ENCODE peak calls at places on chromosomes 4 and X, in four cellular contexts. One of them, this sample, is unnamed. For H3K4me1, the result is how much of the 10 kb centered on the place peaks cover.

GRCh38 chr4:47373174-47373573 is 90.3 kb downstream of the COMMD8 start:
- DNase-seq in A549: no peak
- DNase-seq in left lung: no peak
- DNase-seq in H9: no peak
- DNase-seq in this sample: no peak

GRCh38 chr4:145061325-145061920 is 36.6 kb downstream of the ANAPC10 start:
- DNase-seq in A549: no peak
- DNase-seq in left lung: no peak
- DNase-seq in H9: no peak
- DNase-seq in this sample: no peak

GRCh38 chr4:70722199-70722791 is 531 bp downstream of the RUFY3 start:
- DNase-seq in A549: no peak
- DNase-seq in left lung: no peak
- DNase-seq in H9: no peak
- DNase-seq in this sample: no peak

GRCh38 chrX:120251471-120252011 is 929 bp downstream of the ZBTB33 start:
- DNase-seq in A549: peak
- DNase-seq in left lung: no peak
- DNase-seq in H9: no peak
- DNase-seq in this sample: no peak

GRCh38 chr4:112109455-112110425 is 35.5 kb upstream of the FAM241A start:
- DNase-seq in A549: no peak
- DNase-seq in left lung: no peak
- DNase-seq in H9: no peak
- DNase-seq in this sample: no peak

GRCh38 chr4:80257851-80258250 is 8.6 kb upstream of the FGF5 start:
- DNase-seq in A549: no peak
- DNase-seq in left lung: no peak
- DNase-seq in H9: no peak
- DNase-seq in this sample: no peak

GRCh38 chr4:68748181-68748981 is 67.4 kb upstream of the UGT2B10 start:
- DNase-seq in A549: no peak
- DNase-seq in left lung: no peak
- DNase-seq in H9: no peak
- DNase-seq in this sample: no peak

GRCh38 chr4:548976-549375 is 27.1 kb downstream of the TMEM271 start:
- DNase-seq in A549: no peak
- DNase-seq in left lung: no peak
- DNase-seq in H9: no peak
- DNase-seq in this sample: no peak

GRCh38 chr4:83561381-83561780 is 25.5 kb downstream of the GPAT3 start:
- DNase-seq in A549: peak
- DNase-seq in left lung: no peak
- DNase-seq in H9: no peak
- DNase-seq in this sample: no peak

GRCh38 chr4:142345909-142346308 is 500.2 kb downstream of the INPP4B start:
- DNase-seq in A549: no peak
- DNase-seq in left lung: no peak
- DNase-seq in H9: no peak
- DNase-seq in this sample: no peak

GRCh38 chr4:128846063-128846462 is 36.6 kb downstream of the JADE1 start:
- DNase-seq in A549: no peak
- DNase-seq in left lung: no peak
- DNase-seq in H9: no peak
- DNase-seq in this sample: no peak

GRCh38 chrX:43822015-43822414 is 60.2 kb downstream of the MAOB start:
- DNase-seq in A549: no peak
- DNase-seq in left lung: no peak
- DNase-seq in H9: no peak
- DNase-seq in this sample: no peak

GRCh38 chr4:159052315-159052714 is 50.6 kb upstream of the RAPGEF2 start:
- DNase-seq in A549: no peak
- DNase-seq in left lung: no peak
- DNase-seq in H9: no peak
- DNase-seq in this sample: no peak

GRCh38 chr4:150033937-150034336 is 44.3 kb upstream of the DCLK2 start:
- DNase-seq in A549: no peak
- DNase-seq in left lung: no peak
- DNase-seq in H9: no peak
- DNase-seq in this sample: no peak

GRCh38 chrX:1403228-1403627 is 11.3 kb upstream of the SLC25A6 start:
- DNase-seq in A549: no peak
- DNase-seq in left lung: peak
- DNase-seq in H9: no peak
- DNase-seq in this sample: peak

GRCh38 chrX:103061486-103061885 is 2.5 kb downstream of the BEX1 start:
- DNase-seq in A549: no peak
- DNase-seq in left lung: no peak
- DNase-seq in H9: no peak
- DNase-seq in this sample: no peak

GRCh38 chrX:129823115-129823514 is 20.6 kb downstream of the ZDHHC9 start:
- DNase-seq in A549: peak
- DNase-seq in left lung: no peak
- DNase-seq in H9: no peak
- DNase-seq in this sample: no peak

GRCh38 chr4:41362647-41363383 is 106.1 kb downstream of the UCHL1 start:
- DNase-seq in A549: no peak
- DNase-seq in left lung: no peak
- DNase-seq in H9: peak
- DNase-seq in this sample: no peak

GRCh38 chr4:85738721-85739120 is 263.8 kb downstream of the ARHGAP24 start:
- DNase-seq in A549: no peak
- DNase-seq in left lung: no peak
- DNase-seq in H9: no peak
- DNase-seq in this sample: no peak

GRCh38 chr4:8176547-8177399 is 18.2 kb upstream of the ABLIM2 start:
- DNase-seq in A549: peak
- DNase-seq in left lung: peak
- DNase-seq in H9: peak
- DNase-seq in this sample: peak

GRCh38 chr4:75306496-75306895 is 207.7 kb downstream of the RCHY1 start:
- DNase-seq in A549: no peak
- DNase-seq in left lung: no peak
- DNase-seq in H9: no peak
- DNase-seq in this sample: no peak

GRCh38 chr4:108072300-108072699 is 82.6 kb downstream of the HADH start:
- DNase-seq in A549: no peak
- DNase-seq in left lung: no peak
- DNase-seq in H9: no peak
- DNase-seq in this sample: no peak

GRCh38 chrX:56729152-56729557 is at the start of gene NBDY:
- DNase-seq in A549: peak
- DNase-seq in left lung: peak
- DNase-seq in H9: peak
- DNase-seq in this sample: no peak

GRCh38 chr4:77375866-77376607 is 219.0 kb downstream of the CCNG2 start:
- DNase-seq in A549: no peak
- DNase-seq in left lung: no peak
- DNase-seq in H9: no peak
- DNase-seq in this sample: no peak

GRCh38 chrX:64205441-64205734 is at the start of gene AMER1:
- DNase-seq in A549: no peak
- DNase-seq in left lung: peak
- DNase-seq in H9: no peak
- DNase-seq in this sample: no peak

GRCh38 chrX:109952985-109953905 is 49.7 kb upstream of the TMEM164 start:
- DNase-seq in A549: no peak
- DNase-seq in left lung: no peak
- DNase-seq in H9: no peak
- DNase-seq in this sample: no peak

GRCh38 chrX:71533850-71534515 is 1.1 kb downstream of the OGT start:
- DNase-seq in A549: peak
- DNase-seq in left lung: peak
- DNase-seq in H9: peak
- DNase-seq in this sample: peak

GRCh38 chrX:69503835-69504625 is at the start of gene NALF2:
- DNase-seq in A549: peak
- DNase-seq in left lung: no peak
- DNase-seq in H9: peak
- DNase-seq in this sample: peak

GRCh38 chrX:20971250-20971649 is 403.0 kb upstream of the CNKSR2 start:
- DNase-seq in A549: no peak
- DNase-seq in left lung: no peak
- DNase-seq in H9: no peak
- DNase-seq in this sample: no peak

GRCh38 chr4:73066928-73067327 is 2.6 kb downstream of the COX18 start:
- DNase-seq in A549: no peak
- DNase-seq in left lung: no peak
- DNase-seq in H9: no peak
- DNase-seq in this sample: no peak
- H3K4me1 ChIP-seq in A549: under half
- H3K4me1 ChIP-seq in left lung: under half
- H3K4me1 ChIP-seq in H9: under half
- H3K4me1 ChIP-seq in this sample: under half

GRCh38 chrX:149494844-149495565 is 10.1 kb downstream of the IDS start:
- DNase-seq in A549: peak
- DNase-seq in left lung: no peak
- DNase-seq in H9: no peak
- DNase-seq in this sample: no peak

GRCh38 chrX:149497054-149497453 is 8.1 kb downstream of the IDS start:
- DNase-seq in A549: no peak
- DNase-seq in left lung: no peak
- DNase-seq in H9: no peak
- DNase-seq in this sample: no peak

GRCh38 chrX:149491812-149492211 is 13.3 kb downstream of the IDS start:
- DNase-seq in A549: no peak
- DNase-seq in left lung: no peak
- DNase-seq in H9: no peak
- DNase-seq in this sample: no peak

GRCh38 chrX:149495573-149496071 is 9.5 kb downstream of the IDS start:
- DNase-seq in A549: peak
- DNase-seq in left lung: no peak
- DNase-seq in H9: no peak
- DNase-seq in this sample: no peak

DNA sequence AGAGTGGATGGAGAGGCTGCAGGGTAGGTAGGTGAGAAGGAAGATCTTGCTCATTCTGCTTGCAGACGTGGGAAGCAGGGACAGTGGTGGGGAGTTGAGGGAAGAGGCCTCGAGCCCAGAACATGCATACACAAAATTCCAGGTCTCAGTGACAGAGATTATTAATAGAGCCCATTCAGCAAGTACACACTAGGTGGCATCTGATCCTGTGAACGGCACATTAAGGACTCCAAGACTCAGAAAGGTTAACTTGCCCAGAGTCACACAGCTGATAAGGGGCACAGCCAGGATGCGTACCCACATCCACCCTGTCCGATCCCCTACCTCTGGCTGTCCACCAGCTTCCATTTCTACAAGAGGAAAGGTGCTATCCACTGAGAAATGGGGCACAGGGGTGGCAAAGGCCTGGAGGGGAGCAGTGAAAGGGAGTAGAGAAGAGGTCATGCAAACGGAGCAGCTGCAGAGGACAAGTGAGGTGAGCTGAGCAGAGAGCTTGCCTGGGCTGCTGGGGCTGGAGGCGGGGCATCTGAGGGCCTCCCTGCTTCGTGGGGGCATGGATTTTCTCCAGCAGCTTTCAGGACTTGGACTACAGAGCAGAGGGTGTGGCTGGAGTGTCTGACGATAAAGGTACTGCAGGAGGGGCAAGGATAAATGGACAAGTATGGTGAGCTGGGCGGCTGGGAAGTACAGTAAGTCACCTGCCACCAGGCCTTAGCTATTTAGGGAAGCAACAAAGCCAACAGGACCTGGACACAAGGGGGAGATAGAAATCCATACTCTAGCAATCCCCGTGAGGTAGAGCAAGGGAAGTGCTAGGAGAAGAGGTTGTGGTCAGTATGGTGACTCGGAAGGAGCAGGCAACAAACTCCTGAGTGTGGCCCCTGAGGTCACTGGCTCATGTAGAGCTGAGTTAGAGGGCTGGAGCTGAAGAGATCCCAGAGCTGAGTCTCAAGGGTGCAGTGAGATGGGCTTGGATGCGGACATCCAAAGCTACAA is 11.2 kb downstream of the IDS start:
- DNase-seq in A549: no peak
- DNase-seq in left lung: peak
- DNase-seq in H9: no peak
- DNase-seq in this sample: no peak
- TF ChIP-seq CTCF in A549: no peak
- TF ChIP-seq CTCF in left lung: no peak
- TF ChIP-seq CTCF in H9: peak
- TF ChIP-seq CTCF in this sample: no peak

GRCh38 chrX:134764202-134764785 is 106.0 kb upstream of the PLAC1 start:
- DNase-seq in A549: peak
- DNase-seq in left lung: no peak
- DNase-seq in H9: no peak
- DNase-seq in this sample: no peak

GRCh38 chrX:134760671-134761070 is 102.4 kb upstream of the PLAC1 start:
- DNase-seq in A549: no peak
- DNase-seq in left lung: no peak
- DNase-seq in H9: no peak
- DNase-seq in this sample: no peak

GRCh38 chrX:134758652-134759051 is 100.4 kb upstream of the PLAC1 start:
- DNase-seq in A549: no peak
- DNase-seq in left lung: no peak
- DNase-seq in H9: no peak
- DNase-seq in this sample: no peak

DNA sequence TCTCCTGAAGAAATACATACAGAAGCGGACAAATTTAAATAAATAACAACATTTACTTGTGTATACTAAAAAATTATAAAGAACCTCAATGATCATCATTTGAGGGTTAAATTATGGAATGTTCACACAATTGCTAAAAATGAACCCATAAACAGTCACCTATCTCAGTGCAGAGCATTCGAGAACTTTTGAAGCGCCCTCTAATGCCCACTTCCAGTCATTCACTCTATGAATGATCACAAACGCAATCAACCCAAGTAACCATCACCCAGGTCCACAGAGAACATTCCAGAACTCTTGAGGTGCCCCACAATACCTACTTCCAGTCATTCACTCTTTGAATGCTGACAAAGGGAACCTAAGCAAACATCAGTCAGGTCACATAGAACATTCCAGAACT is 103.5 kb upstream of the PLAC1 start:
- DNase-seq in A549: no peak
- DNase-seq in left lung: no peak
- DNase-seq in H9: no peak
- DNase-seq in this sample: no peak
- H3K4me1 ChIP-seq in A549: under half
- H3K4me1 ChIP-seq in left lung: under half
- H3K4me1 ChIP-seq in H9: under half
- H3K4me1 ChIP-seq in this sample: under half

GRCh38 chrX:114766541-114766940 is 182.7 kb downstream of the HTR2C start:
- DNase-seq in A549: no peak
- DNase-seq in left lung: no peak
- DNase-seq in H9: no peak
- DNase-seq in this sample: no peak
- TF ChIP-seq CTCF in A549: no peak
- TF ChIP-seq CTCF in left lung: no peak
- TF ChIP-seq CTCF in H9: no peak
- TF ChIP-seq CTCF in this sample: no peak